ENCODE peak calls at places on chromosomes 7 and 10, in eight cellular contexts. I is effector CD4-positive, alpha-beta T cell; L is fibroblast of the aortic adventitia; C is ascending aorta; M is T-helper 9 cell; P is NCI-H146; A is Karpas-422; U is anterior cingulate cortex. O is an unnamed sample.

GRCh38 chr7:24602860-24603456 is 29.7 kb downstream of the PALS2 start:
- DNase-seq in I (no peak), L (no peak), A (no peak), U (no peak), P (no peak), M (no peak), C (no peak), O (no peak)

GRCh38 chr10:121994429-121994881 is 5.5 kb downstream of the TACC2 start:
- DNase-seq in U (no peak), L (no peak), C (no peak), A (no peak), M (no peak), P (no peak), I (no peak), O (no peak)

GRCh38 chr10:3132036-3133025 is 40.3 kb downstream of the PITRM1 start:
- DNase-seq in A (no peak), I (no peak), C (no peak), P (no peak), M (no peak), U (no peak), L (peak), O (no peak)

GRCh38 chr7:114857605-114858004 is 64.3 kb upstream of the MDFIC start:
- DNase-seq in A (no peak), P (no peak), M (no peak), C (no peak), L (no peak), U (no peak), I (no peak), O (no peak)

GRCh38 chr7:15874774-15875173 is 188.3 kb upstream of the MEOX2 start:
- DNase-seq in A (no peak), M (no peak), U (no peak), I (no peak), C (no peak), P (no peak), L (peak), O (no peak)

GRCh38 chr10:51300617-51301350 is 226.5 kb downstream of the PRKG1 start:
- DNase-seq in C (no peak), M (no peak), L (peak), U (no peak), P (no peak), A (no peak), I (no peak), O (no peak)

GRCh38 chr7:44489955-44490350 is 505 bp downstream of the NUDCD3 start:
- DNase-seq in L (peak), U (no peak), C (no peak), M (peak), I (peak), A (peak), P (peak), O (no peak)

GRCh38 chr10:43202657-43203490 is 64.0 kb downstream of the RASGEF1A start:
- DNase-seq in P (peak), M (peak), A (peak), U (no peak), I (peak), C (no peak), L (no peak), O (no peak)

GRCh38 chr10:131710142-131710861 is 190.5 kb upstream of the PPP2R2D start:
- DNase-seq in U (no peak), I (no peak), C (no peak), M (no peak), L (no peak), P (no peak), A (no peak), O (no peak)

GRCh38 chr10:42988517-42989395 is 88.1 kb upstream of the RET start:
- DNase-seq in M (no peak), A (no peak), P (no peak), U (no peak), L (no peak), C (no peak), I (no peak), O (no peak)

GRCh38 chr10:57218382-57218781 is 857.3 kb upstream of the ZWINT start:
- DNase-seq in I (no peak), P (no peak), U (no peak), M (no peak), A (no peak), L (no peak), C (no peak), O (no peak)

GRCh38 chr7:131722371-131722770 is 165.9 kb upstream of the PODXL start:
- DNase-seq in C (no peak), M (no peak), P (no peak), L (no peak), I (no peak), U (no peak), A (no peak), O (no peak)

GRCh38 chr7:151399305-151399601 is 10.6 kb downstream of the WDR86 start:
- DNase-seq in C (no peak), A (no peak), L (no peak), P (no peak), I (no peak), U (no peak), M (no peak), O (no peak)

GRCh38 chr7:24724451-24725190 is 32.6 kb downstream of the GSDME start:
- DNase-seq in I (no peak), M (no peak), A (no peak), P (no peak), C (no peak), U (no peak), L (no peak), O (no peak)

GRCh38 chr7:130865408-130866236 is 131.6 kb upstream of the KLF14 start:
- DNase-seq in A (peak), M (no peak), P (no peak), I (no peak), U (no peak), C (no peak), L (peak), O (no peak)

GRCh38 chr7:106309352-106309751 is 24.6 kb upstream of the NAMPT start:
- DNase-seq in U (no peak), A (no peak), C (no peak), I (no peak), M (no peak), P (no peak), L (no peak), O (no peak)

GRCh38 chr7:46972205-46972604 is 609.7 kb downstream of the TNS3 start:
- DNase-seq in L (peak), C (no peak), U (no peak), M (no peak), P (no peak), A (no peak), I (no peak), O (no peak)

GRCh38 chr10:48533540-48533939 is 71.3 kb downstream of the ARHGAP22 start:
- DNase-seq in A (no peak), M (no peak), U (no peak), P (no peak), L (no peak), I (no peak), C (no peak), O (no peak)

GRCh38 chr7:129225206-129225930 is 538 bp downstream of the AHCYL2 start:
- DNase-seq in A (peak), L (peak), P (peak), C (no peak), I (peak), M (peak), U (peak), O (peak)

GRCh38 chr7:16841681-16842080 is 36.9 kb upstream of the AGR2 start:
- DNase-seq in M (no peak), A (no peak), C (no peak), U (no peak), I (no peak), P (no peak), L (no peak), O (no peak)

GRCh38 chr10:123878666-123879311 is 12.8 kb downstream of the CPXM2 start:
- DNase-seq in U (no peak), C (no peak), P (no peak), L (no peak), I (no peak), M (no peak), A (no peak), O (no peak)

GRCh38 chr7:54904130-54904529 is 114.7 kb upstream of the EGFR start:
- DNase-seq in U (no peak), M (no peak), L (peak), A (no peak), C (no peak), P (no peak), I (no peak), O (no peak)

GRCh38 chr7:16357921-16358320 is 63.4 kb downstream of the CRPPA start:
- DNase-seq in C (no peak), I (no peak), M (no peak), L (no peak), A (no peak), P (peak), U (no peak), O (no peak)

GRCh38 chr10:7525314-7526016 is 114.6 kb upstream of the SFMBT2 start:
- DNase-seq in P (peak), A (peak), I (peak), C (no peak), L (peak), M (peak), U (no peak), O (peak)

GRCh38 chr10:93806882-93807281 is 49.1 kb downstream of the LGI1 start:
- DNase-seq in M (no peak), P (no peak), A (no peak), C (no peak), I (no peak), L (peak), U (no peak), O (no peak)

GRCh38 chr10:116270691-116271592 is 2.1 kb downstream of the GFRA1 start:
- DNase-seq in L (no peak), M (no peak), P (no peak), A (no peak), I (no peak), U (no peak), C (no peak), O (no peak)

GRCh38 chr10:55631071-55631654 is 729.9 kb downstream of the ZWINT start:
- DNase-seq in C (no peak), M (no peak), P (peak), A (no peak), I (no peak), L (no peak), U (peak), O (peak)

GRCh38 chr10:88803641-88804040 is 1.1 kb downstream of the LIPM start:
- DNase-seq in A (no peak), U (no peak), P (no peak), I (no peak), C (no peak), L (no peak), M (no peak), O (no peak)

GRCh38 chr7:45590679-45591057 is 16.5 kb downstream of the ADCY1 start:
- DNase-seq in P (no peak), I (no peak), A (no peak), C (no peak), L (no peak), M (no peak), U (no peak), O (no peak)

GRCh38 chr7:123666492-123666891 is 10.8 kb downstream of the LMOD2 start:
- DNase-seq in P (peak), U (no peak), M (no peak), A (no peak), C (no peak), I (no peak), L (no peak), O (no peak)

GRCh38 chr7:65731562-65732035 is 141.3 kb upstream of the VKORC1L1 start:
- DNase-seq in P (peak), A (no peak), C (no peak), M (no peak), L (no peak), U (no peak), I (no peak), O (no peak)

GRCh38 chr7:94510582-94511456 is 1.2 kb downstream of the CASD1 start:
- DNase-seq in A (peak), M (peak), P (peak), I (no peak), U (peak), C (no peak), L (peak), O (peak)

GRCh38 chr7:98681951-98682350 is 64.9 kb downstream of the NPTX2 start:
- DNase-seq in M (no peak), L (no peak), P (no peak), I (no peak), C (no peak), A (no peak), U (no peak), O (no peak)

GRCh38 chr7:84492565-84493034 is 298.0 kb upstream of the SEMA3A start:
- DNase-seq in A (no peak), C (no peak), M (no peak), L (no peak), P (no peak), I (no peak), U (no peak), O (no peak)

GRCh38 chr7:5177060-5177459 is 13.0 kb upstream of the WIPI2 start:
- DNase-seq in U (peak), L (peak), P (peak), A (no peak), I (no peak), M (no peak), C (peak), O (peak)

GRCh38 chr7:111735661-111736323 is 173.5 kb upstream of the IMMP2L start:
- DNase-seq in M (peak), L (peak), C (no peak), U (no peak), A (peak), I (peak), P (peak), O (no peak)